ENCODE peak calls at places on chromosomes 1 and 21, in six cellular contexts. E is esophagus muscularis mucosa, Q is Karpas-422, C is GM23338, O is heart right ventricle, R is left ventricle myocardium inferior. Z is an unnamed sample.

GRCh38 chr1:61742620-61743431 is 546 bp downstream of the PATJ start:
- DNase-seq in Q (no peak), E (no peak), O (peak; percentile 55), C (peak; percentile 63), R (peak; percentile 59), Z (peak; percentile 77)

GRCh38 chr1:147741075-147741474 is 19.3 kb downstream of the GJA5 start:
- DNase-seq in R (peak; percentile 43), Q (no peak), E (peak; percentile 50), C (no peak), O (peak; percentile 29), Z (no peak)

GRCh38 chr1:86741947-86742572 is 37.7 kb downstream of the SH3GLB1 start:
- DNase-seq in C (peak; percentile 62), Q (peak; percentile 79), R (no peak), O (peak; percentile 29), E (no peak), Z (no peak)

GRCh38 chr1:218502383-218502782 is 157.2 kb downstream of the TGFB2 start:
- DNase-seq in O (no peak), C (no peak), Q (no peak), R (no peak), E (no peak), Z (no peak)

GRCh38 chr1:179127163-179127895 is 45.5 kb downstream of the TOR3A start:
- DNase-seq in Q (no peak), C (no peak), R (no peak), O (no peak), E (no peak), Z (no peak)

GRCh38 chr1:204130989-204131892 is 20.6 kb downstream of the ETNK2 start:
- DNase-seq in Q (no peak), E (no peak), C (peak; percentile 24), O (no peak), R (no peak), Z (no peak)

GRCh38 chr1:101120868-101121267 is 95.3 kb upstream of the DPH5 start:
- DNase-seq in E (no peak), C (no peak), R (no peak), O (no peak), Q (no peak), Z (no peak)

GRCh38 chr21:17602874-17603273 is 9.8 kb downstream of the BTG3 start:
- DNase-seq in O (no peak), R (no peak), Q (no peak), E (no peak), C (no peak), Z (no peak)

GRCh38 chr1:182599339-182599738 is 4.8 kb downstream of the RGS16 start:
- DNase-seq in Q (peak; percentile 73), C (peak; percentile 72), O (no peak), E (no peak), R (no peak), Z (peak; percentile 88)

GRCh38 chr1:240562111-240562590 is 49.8 kb downstream of the GREM2 start:
- DNase-seq in C (peak; percentile 14), O (no peak), E (no peak), Q (no peak), R (no peak), Z (no peak)

GRCh38 chr1:46448109-46448911 is 41.3 kb upstream of the DMBX1 start:
- DNase-seq in E (no peak), O (no peak), C (peak; percentile 95), R (no peak), Q (no peak), Z (peak; percentile 85)

GRCh38 chr1:981491-981954 is 370 bp downstream of the PERM1 start:
- DNase-seq in E (no peak), R (peak; percentile 26), C (no peak), Q (no peak), O (no peak), Z (no peak)

GRCh38 chr1:110495926-110496600 is 22.9 kb downstream of the KCNA10 start:
- DNase-seq in R (peak; percentile 67), Q (peak; percentile 93), C (peak; percentile 88), E (no peak), O (peak; percentile 77), Z (peak; percentile 94)

GRCh38 chr1:198030682-198031081 is 113.5 kb downstream of the LHX9 start:
- DNase-seq in R (no peak), O (no peak), C (no peak), Q (no peak), E (no peak), Z (no peak)

GRCh38 chr1:195005338-195005737 is 1602.9 kb downstream of the KCNT2 start:
- DNase-seq in R (no peak), Q (no peak), E (no peak), O (no peak), C (no peak), Z (no peak)

GRCh38 chr1:12433323-12434053 is 184.5 kb downstream of the DHRS3 start:
- DNase-seq in R (peak; percentile 61), Q (no peak), O (peak; percentile 67), C (peak; percentile 56), E (no peak), Z (peak; percentile 88)
- H3K4me1 ChIP-seq in R (peaks cover 89% of the 10 kb centered on the region), Q (peaks cover 6% of the 10 kb centered on the region), O (peaks cover 58% of the 10 kb centered on the region), C (no peaks in the 10 kb centered on the region), E (peaks cover 66% of the 10 kb centered on the region), Z (no peaks in the 10 kb centered on the region)

DNA sequence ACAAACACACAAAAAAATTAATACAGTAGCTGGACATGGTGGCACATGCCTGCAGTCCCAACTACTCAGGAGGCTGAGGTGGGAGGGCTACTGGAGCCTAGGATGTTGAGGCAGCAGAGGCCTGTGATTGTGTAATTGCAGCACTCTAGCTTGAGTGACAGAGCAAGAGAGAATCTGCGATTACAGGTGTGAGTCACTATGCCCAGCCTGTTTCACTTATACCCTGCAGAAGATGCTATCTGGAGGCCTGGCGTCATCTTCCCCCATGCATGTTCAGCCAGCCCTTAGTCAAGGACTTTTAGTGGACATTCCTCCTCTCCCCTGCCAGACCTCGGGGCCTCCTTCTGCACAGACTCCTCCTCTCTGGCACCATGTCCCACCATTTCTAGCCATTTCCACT is 36.3 kb upstream of the RCC2 start:
- DNase-seq in O (peak; percentile 9), Q (no peak), R (no peak), E (no peak), C (no peak), Z (no peak)
- H3K4me1 ChIP-seq in O (peaks cover 4% of the 10 kb centered on the region), Q (no peaks in the 10 kb centered on the region), R (no peaks in the 10 kb centered on the region), E (no peaks in the 10 kb centered on the region), C (peaks cover 5% of the 10 kb centered on the region), Z (no peaks in the 10 kb centered on the region)

GRCh38 chr21:39634507-39634906 is 21.8 kb downstream of the B3GALT5 start:
- DNase-seq in O (no peak), Q (no peak), C (no peak), E (peak; percentile 53), R (no peak), Z (no peak)
- H3K4me1 ChIP-seq in O (no peaks in the 10 kb centered on the region), Q (no peaks in the 10 kb centered on the region), C (peaks cover 62% of the 10 kb centered on the region), E (peaks cover 11% of the 10 kb centered on the region), R (no peaks in the 10 kb centered on the region), Z (peaks cover 25% of the 10 kb centered on the region)

GRCh38 chr1:172832332-172832731 is 173.4 kb downstream of the FASLG start:
- DNase-seq in R (no peak), E (no peak), C (no peak), O (no peak), Q (no peak), Z (no peak)
- H3K4me1 ChIP-seq in R (no peaks in the 10 kb centered on the region), E (no peaks in the 10 kb centered on the region), C (no peaks in the 10 kb centered on the region), O (no peaks in the 10 kb centered on the region), Q (peaks cover 8% of the 10 kb centered on the region), Z (no peaks in the 10 kb centered on the region)

Z was measured in endodermal cell.